ENCODE peak calls at places on chromosome 11, in ten cellular contexts. T is upper lobe of right lung, H is mucosa of descending colon, N is neural crest cell, O is AG09319, B is fibroblast of villous mesenchyme, C is tibial artery, A is left ventricle myocardium inferior, D is fibroblast of pulmonary artery, W is adrenal gland. V is an unnamed sample.

GRCh38 chr11:119742263-119742861 is 13.4 kb upstream of the NECTIN1 start:
- DNase-seq in H (peak; percentile 71), C (no peak), W (no peak), A (no peak), D (no peak), O (no peak), N (peak; percentile 55), T (no peak), B (no peak), V (no peak)

GRCh38 chr11:93668171-93668570 is 6.7 kb downstream of the CEP295 start:
- DNase-seq in N (no peak), B (peak; percentile 33), C (no peak), W (no peak), A (no peak), D (no peak), H (no peak), O (no peak), T (no peak), V (no peak)

GRCh38 chr11:27882066-27882697 is 181.9 kb upstream of the BDNF start:
- DNase-seq in W (no peak), N (no peak), H (no peak), T (no peak), C (no peak), B (peak; percentile 44), A (no peak), O (no peak), D (no peak), V (no peak)

GRCh38 chr11:106137061-106137460 is 59.6 kb downstream of the AASDHPPT start:
- DNase-seq in O (no peak), T (no peak), H (no peak), W (no peak), D (peak; percentile 19), A (no peak), N (no peak), B (no peak), C (no peak), V (no peak)

GRCh38 chr11:75196426-75196825 is 44.1 kb upstream of the TPBGL start:
- DNase-seq in H (no peak), B (no peak), A (no peak), O (no peak), W (no peak), T (peak; percentile 59), D (peak; percentile 23), N (no peak), C (no peak), V (peak; percentile 27)

GRCh38 chr11:47111318-47111804 is 65.3 kb downstream of the ARFGAP2 start:
- DNase-seq in H (no peak), N (no peak), A (no peak), T (no peak), W (no peak), B (no peak), O (no peak), D (no peak), C (no peak), V (no peak)

GRCh38 chr11:64056213-64056785 is 20.6 kb downstream of the FLRT1 start:
- DNase-seq in B (no peak), O (no peak), D (no peak), H (no peak), C (no peak), W (no peak), N (no peak), T (no peak), A (no peak), V (no peak)

GRCh38 chr11:10490032-10490397 is 35.0 kb downstream of the AMPD3 start:
- DNase-seq in O (no peak), H (no peak), W (peak; percentile 22), B (no peak), N (no peak), D (no peak), T (peak; percentile 46), A (no peak), C (no peak), V (no peak)

GRCh38 chr11:117998201-117998579 is 12.0 kb downstream of the IL10RA start:
- DNase-seq in W (no peak), H (no peak), N (no peak), C (no peak), A (no peak), D (no peak), O (no peak), B (no peak), T (no peak), V (no peak)

GRCh38 chr11:63462126-63462525 is 28.8 kb downstream of the PLAAT5 start:
- DNase-seq in C (no peak), B (no peak), D (no peak), H (no peak), O (no peak), T (no peak), N (no peak), A (no peak), W (no peak), V (no peak)

GRCh38 chr11:69638941-69639681 is 1.8 kb upstream of the CCND1 start:
- DNase-seq in D (peak; percentile 97), W (peak; percentile 91), A (peak; percentile 94), T (peak; percentile 96), H (peak; percentile 94), N (peak; percentile 91), C (peak; percentile 92), O (peak; percentile 91), B (peak; percentile 98), V (peak; percentile 49)

GRCh38 chr11:108788565-108789199 is 123.8 kb downstream of the DDX10 start:
- DNase-seq in H (no peak), B (peak; percentile 51), D (peak; percentile 66), W (peak; percentile 18), O (no peak), N (no peak), A (no peak), C (no peak), T (no peak), V (no peak)
- TF ChIP-seq CTCF in H (no peak), B (peak; percentile 61), D (peak; percentile 63), W (peak; percentile 37), O (peak; percentile 48), N (peak; percentile 46), A (peak; percentile 48), C (no peak), T (peak; percentile 14), V (no peak)

DNA sequence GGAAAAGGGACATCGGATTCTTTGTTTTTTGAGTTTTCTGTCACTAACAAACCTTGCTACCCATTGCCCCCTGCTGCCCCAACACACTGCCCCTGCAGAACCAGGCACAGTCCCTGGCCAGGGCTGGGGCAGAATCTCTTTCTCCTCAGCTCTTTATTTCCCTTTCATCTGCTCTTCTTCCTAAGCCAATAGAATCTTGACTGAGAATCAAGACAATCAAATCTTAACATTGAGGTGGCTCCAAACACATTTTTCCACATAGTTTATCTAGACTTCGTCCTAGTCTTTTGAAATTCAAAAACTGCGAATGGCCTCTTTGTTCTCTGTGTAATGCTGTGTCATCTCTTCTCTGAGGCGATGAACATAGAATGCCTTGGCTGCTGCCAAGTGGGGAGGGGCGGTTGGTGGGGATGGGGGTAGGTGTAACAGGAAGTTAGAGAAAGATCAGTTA is 16.1 kb upstream of the NTM start:
- DNase-seq in T (no peak), O (no peak), D (no peak), C (no peak), W (no peak), B (no peak), A (no peak), H (no peak), N (peak; percentile 12), V (no peak)
- TF ChIP-seq CTCF in T (no peak), O (no peak), D (no peak), C (no peak), W (no peak), B (no peak), A (no peak), H (no peak), N (no peak), V (no peak)

GRCh38 chr11:131534031-131534430 is 163.6 kb downstream of the NTM start:
- DNase-seq in O (no peak), H (no peak), B (no peak), A (no peak), W (no peak), D (no peak), C (no peak), N (no peak), T (no peak), V (no peak)
- TF ChIP-seq CTCF in O (no peak), H (no peak), B (no peak), A (no peak), W (no peak), D (no peak), C (no peak), N (no peak), T (no peak), V (no peak)

GRCh38 chr11:35131094-35131493 is 7.9 kb upstream of the CD44 start:
- DNase-seq in N (no peak), D (no peak), B (no peak), O (no peak), A (no peak), T (no peak), H (no peak), C (no peak), W (no peak), V (no peak)
- TF ChIP-seq CTCF in N (no peak), D (no peak), B (no peak), O (no peak), A (no peak), T (no peak), H (no peak), C (no peak), W (no peak), V (no peak)

DNA sequence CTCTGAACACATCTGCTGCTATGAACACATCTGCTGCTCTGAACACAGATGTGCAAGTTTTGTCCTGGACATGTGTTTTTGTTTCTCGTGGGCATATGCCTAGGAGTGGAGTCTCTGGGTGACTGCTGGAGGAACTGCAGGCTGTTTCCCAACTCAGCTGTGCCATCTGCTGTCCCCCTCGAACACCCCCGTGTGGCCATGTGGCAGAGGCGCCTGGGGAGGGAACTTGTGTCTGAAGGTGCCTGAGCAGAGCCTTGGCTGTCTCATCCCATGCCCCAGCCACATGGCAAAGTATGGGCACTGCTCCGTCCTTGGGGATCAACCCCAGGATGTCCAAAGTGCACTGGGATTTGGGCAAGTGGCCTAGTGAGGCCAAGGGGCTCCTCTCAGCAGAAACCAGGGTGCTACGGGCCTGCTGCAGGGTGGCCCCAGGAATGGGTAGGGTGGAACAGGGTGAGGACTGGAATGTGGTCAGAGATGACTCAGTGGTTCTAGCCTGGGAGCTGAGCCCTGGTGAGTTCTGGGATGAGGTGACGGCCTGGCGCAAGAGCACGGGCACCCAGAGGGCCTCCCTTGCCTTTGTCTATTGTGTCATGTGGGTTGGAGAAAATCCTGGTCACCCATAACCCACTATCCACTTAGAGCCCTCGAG is 14.7 kb downstream of the GATD1 start:
- DNase-seq in N (no peak), D (peak; percentile 66), T (no peak), H (peak; percentile 61), C (no peak), A (no peak), W (peak; percentile 40), B (peak; percentile 75), O (no peak), V (no peak)
- TF ChIP-seq CTCF in N (peak; percentile 26), D (no peak), T (peak; percentile 13), H (no peak), C (no peak), A (no peak), W (no peak), B (peak; percentile 31), O (peak; percentile 20), V (peak; percentile 39)

DNA sequence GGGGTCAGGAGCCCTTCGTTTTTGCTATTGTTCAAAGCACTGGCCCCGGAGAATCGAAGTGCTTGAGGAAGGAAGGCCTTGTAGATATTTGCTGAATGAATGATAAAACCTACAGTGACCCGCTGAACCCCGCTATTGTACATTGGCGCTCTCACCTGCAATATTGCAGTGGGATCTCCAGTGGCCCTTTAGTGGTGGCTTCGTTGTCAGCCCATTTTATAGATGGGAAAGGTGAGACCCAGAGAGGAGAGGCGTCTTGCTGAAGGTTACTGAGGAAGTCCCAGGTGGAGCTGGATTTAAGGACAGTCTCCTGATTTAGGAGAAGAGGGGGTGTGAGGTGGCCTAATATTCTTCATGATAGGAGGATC is 1.2 kb downstream of the CDC42EP2 start:
- DNase-seq in T (no peak), N (no peak), H (no peak), W (no peak), O (no peak), C (no peak), D (no peak), A (no peak), B (no peak), V (no peak)
- TF ChIP-seq CTCF in T (peak; percentile 18), N (no peak), H (no peak), W (no peak), O (no peak), C (no peak), D (no peak), A (peak; percentile 26), B (no peak), V (peak; percentile 81)